ENCODE peak calls at places on chromosome 17, in ten cellular contexts. One of them, this sample, is unnamed. For H3K9me3, the result is how much of the 10 kb centered on the place peaks cover.

GRCh38 chr17:75241502-75241901 is 19.9 kb downstream of the GGA3 start:
- DNase-seq in uterus: no peak
- DNase-seq in AG04450: no peak
- DNase-seq in right lobe of liver: no peak
- DNase-seq in upper lobe of right lung: no peak
- DNase-seq in tibial artery: no peak
- DNase-seq in CD8-positive, alpha-beta T cell: no peak
- DNase-seq in CD4-positive, alpha-beta T cell: no peak
- DNase-seq in astrocyte: no peak
- DNase-seq in tibial nerve: no peak
- DNase-seq in this sample: no peak

GRCh38 chr17:15406081-15406480 is 61.3 kb downstream of the CDRT4 start:
- DNase-seq in uterus: no peak
- DNase-seq in AG04450: no peak
- DNase-seq in right lobe of liver: no peak
- DNase-seq in upper lobe of right lung: no peak
- DNase-seq in tibial artery: no peak
- DNase-seq in CD8-positive, alpha-beta T cell: no peak
- DNase-seq in CD4-positive, alpha-beta T cell: no peak
- DNase-seq in astrocyte: no peak
- DNase-seq in tibial nerve: no peak
- DNase-seq in this sample: peak

GRCh38 chr17:45742251-45742650 is 41.9 kb upstream of the CRHR1 start:
- DNase-seq in uterus: no peak
- DNase-seq in AG04450: no peak
- DNase-seq in right lobe of liver: no peak
- DNase-seq in upper lobe of right lung: no peak
- DNase-seq in tibial artery: no peak
- DNase-seq in CD8-positive, alpha-beta T cell: no peak
- DNase-seq in CD4-positive, alpha-beta T cell: no peak
- DNase-seq in astrocyte: no peak
- DNase-seq in tibial nerve: no peak
- DNase-seq in this sample: no peak

GRCh38 chr17:68061512-68062313 is 26.2 kb downstream of the KPNA2 start:
- DNase-seq in uterus: no peak
- DNase-seq in AG04450: no peak
- DNase-seq in right lobe of liver: no peak
- DNase-seq in upper lobe of right lung: no peak
- DNase-seq in tibial artery: no peak
- DNase-seq in CD8-positive, alpha-beta T cell: no peak
- DNase-seq in CD4-positive, alpha-beta T cell: no peak
- DNase-seq in astrocyte: no peak
- DNase-seq in tibial nerve: no peak
- DNase-seq in this sample: no peak

GRCh38 chr17:77145209-77145608 is 4.4 kb downstream of the SEC14L1 start:
- DNase-seq in uterus: no peak
- DNase-seq in AG04450: no peak
- DNase-seq in right lobe of liver: no peak
- DNase-seq in upper lobe of right lung: no peak
- DNase-seq in tibial artery: no peak
- DNase-seq in CD8-positive, alpha-beta T cell: no peak
- DNase-seq in CD4-positive, alpha-beta T cell: no peak
- DNase-seq in astrocyte: no peak
- DNase-seq in tibial nerve: no peak
- DNase-seq in this sample: no peak

GRCh38 chr17:82548681-82549303 is 29.3 kb downstream of the FOXK2 start:
- DNase-seq in uterus: peak
- DNase-seq in AG04450: no peak
- DNase-seq in right lobe of liver: no peak
- DNase-seq in upper lobe of right lung: no peak
- DNase-seq in tibial artery: peak
- DNase-seq in CD8-positive, alpha-beta T cell: peak
- DNase-seq in CD4-positive, alpha-beta T cell: no peak
- DNase-seq in astrocyte: no peak
- DNase-seq in tibial nerve: no peak
- DNase-seq in this sample: no peak

GRCh38 chr17:30290077-30290476 is 1.7 kb downstream of the BLMH start:
- DNase-seq in uterus: no peak
- DNase-seq in AG04450: no peak
- DNase-seq in right lobe of liver: no peak
- DNase-seq in upper lobe of right lung: no peak
- DNase-seq in tibial artery: no peak
- DNase-seq in CD8-positive, alpha-beta T cell: no peak
- DNase-seq in CD4-positive, alpha-beta T cell: no peak
- DNase-seq in astrocyte: no peak
- DNase-seq in tibial nerve: no peak
- DNase-seq in this sample: no peak

GRCh38 chr17:13513039-13513405 is 88.7 kb downstream of the HS3ST3A1 start:
- DNase-seq in uterus: peak
- DNase-seq in AG04450: no peak
- DNase-seq in right lobe of liver: no peak
- DNase-seq in upper lobe of right lung: no peak
- DNase-seq in tibial artery: no peak
- DNase-seq in CD8-positive, alpha-beta T cell: no peak
- DNase-seq in CD4-positive, alpha-beta T cell: no peak
- DNase-seq in astrocyte: no peak
- DNase-seq in tibial nerve: no peak
- DNase-seq in this sample: peak

GRCh38 chr17:35752945-35753764 is at the start of gene GAS2L2:
- DNase-seq in uterus: no peak
- DNase-seq in AG04450: no peak
- DNase-seq in right lobe of liver: no peak
- DNase-seq in upper lobe of right lung: no peak
- DNase-seq in tibial artery: no peak
- DNase-seq in CD8-positive, alpha-beta T cell: no peak
- DNase-seq in CD4-positive, alpha-beta T cell: no peak
- DNase-seq in astrocyte: no peak
- DNase-seq in tibial nerve: no peak
- DNase-seq in this sample: peak

DNA sequence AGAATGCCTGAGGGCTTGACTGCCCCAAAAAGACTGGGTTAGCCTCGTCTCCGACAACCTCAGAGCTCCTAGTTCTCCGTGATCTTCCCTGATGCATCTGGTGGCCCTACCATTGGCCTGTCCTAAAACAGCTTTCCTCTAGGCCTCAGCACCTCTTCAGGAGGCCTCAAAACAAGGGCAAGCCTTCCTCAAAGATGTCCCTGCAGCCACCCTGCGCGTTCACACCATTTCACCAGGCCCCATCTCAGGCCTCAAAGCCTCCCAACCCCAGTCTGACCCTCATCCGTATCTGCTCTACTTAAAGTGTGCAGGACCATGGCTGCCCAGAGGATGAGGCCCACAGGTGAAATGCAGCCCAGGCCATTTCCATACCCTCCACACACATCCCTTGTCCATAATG is 7.4 kb downstream of the ALOXE3 start:
- DNase-seq in uterus: no peak
- DNase-seq in AG04450: no peak
- DNase-seq in right lobe of liver: no peak
- DNase-seq in upper lobe of right lung: no peak
- DNase-seq in tibial artery: no peak
- DNase-seq in CD8-positive, alpha-beta T cell: no peak
- DNase-seq in CD4-positive, alpha-beta T cell: no peak
- DNase-seq in astrocyte: no peak
- DNase-seq in tibial nerve: no peak
- DNase-seq in this sample: no peak
- H3K9me3 ChIP-seq in uterus: under half
- H3K9me3 ChIP-seq in AG04450: under half
- H3K9me3 ChIP-seq in right lobe of liver: under half
- H3K9me3 ChIP-seq in upper lobe of right lung: under half
- H3K9me3 ChIP-seq in tibial artery: under half
- H3K9me3 ChIP-seq in CD8-positive, alpha-beta T cell: under half
- H3K9me3 ChIP-seq in CD4-positive, alpha-beta T cell: under half
- H3K9me3 ChIP-seq in astrocyte: under half
- H3K9me3 ChIP-seq in tibial nerve: under half
- H3K9me3 ChIP-seq in this sample: under half

GRCh38 chr17:61996916-61997605 is 68.0 kb downstream of the MED13 start:
- DNase-seq in uterus: no peak
- DNase-seq in AG04450: no peak
- DNase-seq in right lobe of liver: no peak
- DNase-seq in upper lobe of right lung: no peak
- DNase-seq in tibial artery: no peak
- DNase-seq in CD8-positive, alpha-beta T cell: no peak
- DNase-seq in CD4-positive, alpha-beta T cell: no peak
- DNase-seq in astrocyte: peak
- DNase-seq in tibial nerve: no peak
- DNase-seq in this sample: no peak
- H3K27ac ChIP-seq in uterus: no peak
- H3K27ac ChIP-seq in AG04450: no peak
- H3K27ac ChIP-seq in right lobe of liver: no peak
- H3K27ac ChIP-seq in upper lobe of right lung: no peak
- H3K27ac ChIP-seq in tibial artery: no peak
- H3K27ac ChIP-seq in CD8-positive, alpha-beta T cell: no peak
- H3K27ac ChIP-seq in CD4-positive, alpha-beta T cell: no peak
- H3K27ac ChIP-seq in astrocyte: peak
- H3K27ac ChIP-seq in tibial nerve: no peak
- H3K27ac ChIP-seq in this sample: peak

DNA sequence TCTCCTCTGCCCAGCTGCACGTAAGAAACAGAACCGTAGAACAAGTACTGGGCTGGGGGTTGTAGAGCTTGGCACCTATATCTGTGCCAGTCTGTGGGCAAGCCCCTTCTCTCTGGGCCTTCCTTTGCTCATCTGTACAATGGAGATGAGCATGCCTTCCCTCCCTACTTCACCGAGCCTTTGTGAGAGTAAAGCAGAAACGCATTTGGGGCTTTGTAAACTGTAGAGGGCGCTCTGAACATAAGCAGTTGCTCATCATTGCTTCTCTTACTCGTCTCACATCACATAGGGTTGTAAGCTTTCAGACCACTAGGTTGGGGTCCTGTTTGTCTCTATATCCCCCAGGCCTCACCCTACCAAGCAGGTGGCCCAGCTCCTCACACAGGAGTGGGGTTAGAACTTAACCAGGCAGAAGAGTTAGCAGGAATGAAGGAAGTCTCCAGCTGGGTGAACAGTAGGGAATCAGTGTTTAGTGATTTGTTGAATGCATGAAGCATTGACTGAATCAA is 15.1 kb downstream of the SAMD14 start:
- DNase-seq in uterus: no peak
- DNase-seq in AG04450: no peak
- DNase-seq in right lobe of liver: peak
- DNase-seq in upper lobe of right lung: no peak
- DNase-seq in tibial artery: no peak
- DNase-seq in CD8-positive, alpha-beta T cell: peak
- DNase-seq in CD4-positive, alpha-beta T cell: no peak
- DNase-seq in astrocyte: peak
- DNase-seq in tibial nerve: no peak
- DNase-seq in this sample: peak
- TF ChIP-seq CTCF in uterus: peak
- TF ChIP-seq CTCF in AG04450: peak
- TF ChIP-seq CTCF in right lobe of liver: peak
- TF ChIP-seq CTCF in upper lobe of right lung: peak
- TF ChIP-seq CTCF in tibial artery: peak
- TF ChIP-seq CTCF in CD8-positive, alpha-beta T cell: peak
- TF ChIP-seq CTCF in CD4-positive, alpha-beta T cell: peak
- TF ChIP-seq CTCF in astrocyte: peak
- TF ChIP-seq CTCF in tibial nerve: peak
- TF ChIP-seq CTCF in this sample: peak

GRCh38 chr17:73042809-73043685 is 49.4 kb downstream of the SLC39A11 start:
- DNase-seq in uterus: no peak
- DNase-seq in AG04450: no peak
- DNase-seq in right lobe of liver: no peak
- DNase-seq in upper lobe of right lung: no peak
- DNase-seq in tibial artery: no peak
- DNase-seq in CD8-positive, alpha-beta T cell: no peak
- DNase-seq in CD4-positive, alpha-beta T cell: no peak
- DNase-seq in astrocyte: peak
- DNase-seq in tibial nerve: no peak
- DNase-seq in this sample: no peak
- H3K9me3 ChIP-seq in uterus: under half
- H3K9me3 ChIP-seq in AG04450: under half
- H3K9me3 ChIP-seq in right lobe of liver: under half
- H3K9me3 ChIP-seq in upper lobe of right lung: under half
- H3K9me3 ChIP-seq in tibial artery: under half
- H3K9me3 ChIP-seq in CD8-positive, alpha-beta T cell: under half
- H3K9me3 ChIP-seq in CD4-positive, alpha-beta T cell: under half
- H3K9me3 ChIP-seq in astrocyte: under half
- H3K9me3 ChIP-seq in tibial nerve: under half
- H3K9me3 ChIP-seq in this sample: under half

DNA sequence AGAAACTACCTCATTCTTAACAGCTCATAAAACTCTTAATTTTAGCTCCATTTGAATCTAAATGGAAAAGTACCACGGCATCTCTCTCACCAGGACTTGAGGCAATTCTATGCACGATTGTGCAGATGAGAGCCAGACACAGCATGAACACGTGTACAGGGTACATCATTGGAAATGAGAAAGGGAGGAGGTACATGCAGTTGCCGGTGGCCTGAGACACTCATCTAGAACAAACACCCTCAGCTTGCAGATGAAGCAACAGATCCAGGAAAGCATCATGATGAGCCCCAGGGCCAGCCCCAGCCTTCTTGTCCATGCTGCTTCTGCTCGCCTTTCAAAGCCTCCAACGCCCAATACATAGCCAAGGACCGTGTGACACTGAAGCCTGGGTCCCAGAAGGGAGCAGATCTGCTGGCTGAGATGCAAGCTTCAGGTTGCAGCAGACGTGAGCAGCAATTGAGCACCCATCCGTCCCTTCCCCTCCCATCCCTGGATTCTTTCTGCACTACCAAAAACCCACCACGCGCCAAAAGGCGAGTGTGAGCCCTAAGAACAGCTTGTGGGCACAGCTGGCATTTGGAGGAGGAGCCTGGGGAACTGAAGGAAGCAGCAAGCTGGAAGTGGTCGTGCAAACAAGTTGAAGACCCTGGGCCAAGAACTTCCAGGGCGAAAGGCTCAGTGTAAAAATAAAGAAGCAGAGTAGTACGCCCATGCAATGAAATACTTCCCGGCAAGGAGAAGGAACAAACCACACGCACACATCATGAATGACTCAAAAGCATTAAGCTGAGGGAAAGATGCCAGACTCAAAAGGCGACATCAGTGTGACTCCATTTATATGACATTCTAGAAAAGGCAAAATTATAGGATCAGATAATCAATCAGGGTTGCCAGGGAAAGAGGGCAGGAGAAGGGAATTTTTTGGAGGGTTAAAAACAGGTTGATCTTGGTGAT is 7.4 kb upstream of the RCVRN start:
- DNase-seq in uterus: no peak
- DNase-seq in AG04450: no peak
- DNase-seq in right lobe of liver: no peak
- DNase-seq in upper lobe of right lung: no peak
- DNase-seq in tibial artery: no peak
- DNase-seq in CD8-positive, alpha-beta T cell: no peak
- DNase-seq in CD4-positive, alpha-beta T cell: no peak
- DNase-seq in astrocyte: no peak
- DNase-seq in tibial nerve: no peak
- DNase-seq in this sample: no peak
- H3K27ac ChIP-seq in uterus: no peak
- H3K27ac ChIP-seq in AG04450: no peak
- H3K27ac ChIP-seq in right lobe of liver: no peak
- H3K27ac ChIP-seq in upper lobe of right lung: no peak
- H3K27ac ChIP-seq in tibial artery: no peak
- H3K27ac ChIP-seq in CD8-positive, alpha-beta T cell: no peak
- H3K27ac ChIP-seq in CD4-positive, alpha-beta T cell: no peak
- H3K27ac ChIP-seq in astrocyte: no peak
- H3K27ac ChIP-seq in tibial nerve: peak
- H3K27ac ChIP-seq in this sample: no peak

This sample was measured in cardiac muscle cell.